ENCODE peak calls at places on chromosomes 3 and 15, in six cellular contexts. P is MM.1S, S is PC-3, K is GM23338, X is OCI-LY7, O is neural progenitor cell. I is an unnamed sample. For H4K20me1, the result is how much of the 10 kb centered on the place peaks cover.

GRCh38 chr3:171256445-171257250 is 203.6 kb downstream of the TNIK start:
- DNase-seq in P (no peak), S (peak), K (no peak), X (no peak), O (no peak), I (peak)

GRCh38 chr3:19199131-19199530 is 50.8 kb downstream of the KCNH8 start:
- DNase-seq in P (no peak), S (no peak), K (no peak), X (no peak), O (no peak), I (no peak)

GRCh38 chr3:115788921-115789470 is 165.7 kb downstream of the GAP43 start:
- DNase-seq in P (no peak), S (peak), K (no peak), X (no peak), O (no peak), I (peak)

GRCh38 chr3:71776543-71776942 is 8.4 kb downstream of the PROK2 start:
- DNase-seq in P (no peak), S (no peak), K (no peak), X (no peak), O (no peak), I (no peak)

GRCh38 chr3:178289544-178290160 is 246.6 kb upstream of the KCNMB2 start:
- DNase-seq in P (no peak), S (no peak), K (no peak), X (no peak), O (no peak), I (no peak)

GRCh38 chr3:177554900-177555759 is 357.8 kb upstream of the TBL1XR1 start:
- DNase-seq in P (peak), S (peak), K (peak), X (no peak), O (no peak), I (peak)

GRCh38 chr3:30292192-30292893 is 314.1 kb upstream of the TGFBR2 start:
- DNase-seq in P (no peak), S (peak), K (no peak), X (no peak), O (no peak), I (peak)

GRCh38 chr3:42120866-42121265 is 29.7 kb downstream of the TRAK1 start:
- DNase-seq in P (no peak), S (peak), K (peak), X (no peak), O (no peak), I (no peak)

GRCh38 chr15:100866386-100867330 is 13.0 kb upstream of the ALDH1A3 start:
- DNase-seq in P (no peak), S (no peak), K (no peak), X (no peak), O (no peak), I (no peak)

GRCh38 chr3:160213181-160213580 is 12.0 kb upstream of the C3orf80 start:
- DNase-seq in P (no peak), S (no peak), K (no peak), X (no peak), O (no peak), I (no peak)

GRCh38 chr3:65246561-65246960 is 558.8 kb upstream of the ADAMTS9 start:
- DNase-seq in P (no peak), S (no peak), K (no peak), X (no peak), O (no peak), I (no peak)

GRCh38 chr15:67823371-67824156 is 1.7 kb upstream of the SKOR1 start:
- DNase-seq in P (no peak), S (no peak), K (peak), X (peak), O (peak), I (no peak)

GRCh38 chr3:16253601-16254000 is 11.1 kb downstream of the DPH3 start:
- DNase-seq in P (no peak), S (no peak), K (no peak), X (no peak), O (no peak), I (peak)

GRCh38 chr15:57540736-57541135 is 51.0 kb upstream of the MYZAP start:
- DNase-seq in P (no peak), S (no peak), K (no peak), X (no peak), O (no peak), I (no peak)

GRCh38 chr3:14377838-14378169 is 24.6 kb upstream of the SLC6A6 start:
- DNase-seq in P (no peak), S (no peak), K (no peak), X (peak), O (no peak), I (no peak)

GRCh38 chr15:56672721-56673120 is 60.6 kb downstream of the ZNF280D start:
- DNase-seq in P (no peak), S (no peak), K (no peak), X (no peak), O (no peak), I (peak)

GRCh38 chr15:98651581-98652220 is 3.4 kb downstream of the IGF1R start:
- DNase-seq in P (no peak), S (peak), K (no peak), X (no peak), O (peak), I (peak)

GRCh38 chr3:41120461-41120860 is 78.8 kb upstream of the CTNNB1 start:
- DNase-seq in P (no peak), S (no peak), K (peak), X (no peak), O (no peak), I (no peak)

GRCh38 chr3:13484861-13485590 is 4.9 kb downstream of the HDAC11 start:
- DNase-seq in P (no peak), S (peak), K (no peak), X (no peak), O (no peak), I (no peak)

GRCh38 chr3:105388199-105388598 is 21.5 kb downstream of the ALCAM start:
- DNase-seq in P (no peak), S (no peak), K (no peak), X (no peak), O (no peak), I (peak)

GRCh38 chr15:46442901-46443590 is 808.2 kb downstream of the SQOR start:
- DNase-seq in P (no peak), S (no peak), K (no peak), X (no peak), O (no peak), I (peak)

GRCh38 chr15:35540885-35541284 is 5.1 kb downstream of the DPH6 start:
- DNase-seq in P (no peak), S (peak), K (no peak), X (no peak), O (no peak), I (peak)

GRCh38 chr15:48802867-48803266 is 8.0 kb downstream of the CEP152 start:
- DNase-seq in P (no peak), S (peak), K (no peak), X (no peak), O (no peak), I (peak)

GRCh38 chr3:44950273-44950672 is 25.7 kb downstream of the ZDHHC3 start:
- DNase-seq in P (no peak), S (no peak), K (peak), X (no peak), O (peak), I (no peak)

GRCh38 chr3:74000715-74001114 is 376.0 kb upstream of the PDZRN3 start:
- DNase-seq in P (no peak), S (no peak), K (no peak), X (no peak), O (no peak), I (peak)

GRCh38 chr15:49847937-49848823 is 227.3 kb downstream of the DTWD1 start:
- DNase-seq in P (no peak), S (peak), K (no peak), X (no peak), O (no peak), I (peak)

GRCh38 chr15:31228980-31229826 is 97.4 kb upstream of the KLF13 start:
- DNase-seq in P (peak), S (no peak), K (peak), X (peak), O (peak), I (peak)

GRCh38 chr15:41487802-41488201 is 5.9 kb upstream of the ITPKA start:
- DNase-seq in P (no peak), S (no peak), K (no peak), X (no peak), O (no peak), I (no peak)

GRCh38 chr3:144341461-144341860 is 369.8 kb downstream of the DIPK2A start:
- DNase-seq in P (no peak), S (no peak), K (no peak), X (no peak), O (no peak), I (no peak)

GRCh38 chr3:67415504-67415903 is 238.9 kb downstream of the SUCLG2 start:
- DNase-seq in P (no peak), S (no peak), K (no peak), X (no peak), O (no peak), I (peak)

GRCh38 chr15:87628311-87628710 is 628.2 kb downstream of the NTRK3 start:
- DNase-seq in P (no peak), S (no peak), K (no peak), X (no peak), O (no peak), I (no peak)

GRCh38 chr15:70853855-70854668 is at the start of gene LARP6:
- DNase-seq in P (peak), S (peak), K (peak), X (no peak), O (peak), I (peak)
- TF ChIP-seq EZH2phosphoT487 in P (no peak), S (no peak), K (no peak), X (no peak), O (no peak), I (no peak)

GRCh38 chr3:45991341-45991740 is 4.3 kb downstream of the FYCO1 start:
- DNase-seq in P (no peak), S (no peak), K (no peak), X (no peak), O (no peak), I (no peak)
- H4K20me1 ChIP-seq in P (under half), S (under half), K (under half), X (under half), O (half or more), I (under half)

GRCh38 chr15:37045241-37045640 is 55.1 kb downstream of the MEIS2 start:
- DNase-seq in P (no peak), S (no peak), K (peak), X (no peak), O (peak), I (no peak)
- TF ChIP-seq EZH2phosphoT487 in P (no peak), S (no peak), K (no peak), X (no peak), O (no peak), I (no peak)

DNA sequence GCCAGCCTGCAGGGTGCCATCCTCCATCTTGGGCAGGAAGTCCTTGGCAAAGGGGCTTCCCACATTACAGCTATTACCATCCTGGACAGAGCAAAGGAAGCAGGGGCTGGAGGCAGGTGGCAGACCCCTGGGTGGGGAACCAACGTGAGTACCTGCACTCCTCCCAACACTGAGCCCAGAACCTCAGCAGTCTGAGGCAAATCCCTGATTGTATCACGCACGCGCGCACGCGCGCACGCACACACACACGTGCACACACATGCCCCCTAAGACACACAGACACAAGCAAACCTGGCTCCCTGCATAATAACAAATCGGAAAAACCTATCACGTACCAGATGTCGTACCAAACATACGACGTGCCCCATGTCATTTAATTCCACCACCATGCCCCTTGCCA is 11.8 kb downstream of the POLG start:
- DNase-seq in P (no peak), S (no peak), K (no peak), X (no peak), O (no peak), I (no peak)
- H4K20me1 ChIP-seq in P (under half), S (under half), K (under half), X (under half), O (under half), I (under half)